ENCODE peak calls at places on chromosomes 6 and 20, in eight cellular contexts. D is HCT116, S is heart left ventricle, T is gastrocnemius medialis, E is A549, L is upper lobe of left lung, Q is body of pancreas, O is HepG2. C is an unnamed sample. For H3K4me1, the result is how much of the 10 kb centered on the place peaks cover.

GRCh38 chr6:128275030-128275429 is 245.4 kb downstream of the PTPRK start:
- ATAC-seq in D (no peak), S (no peak), T (no peak), E (no peak), L (no peak), Q (no peak), O (no peak), C (no peak)

GRCh38 chr6:87152528-87152950 is 2.8 kb upstream of the ZNF292 start:
- ATAC-seq in D (no peak), S (no peak), T (no peak), E (no peak), L (no peak), Q (no peak), O (no peak), C (peak)

GRCh38 chr6:39065561-39065960 is 17.0 kb downstream of the GLP1R start:
- ATAC-seq in D (no peak), S (peak), T (no peak), E (no peak), L (no peak), Q (no peak), O (no peak), C (no peak)

GRCh38 chr6:165929607-165930006 is 238.0 kb downstream of the TBXT start:
- ATAC-seq in D (no peak), S (no peak), T (no peak), E (no peak), L (no peak), Q (no peak), O (no peak), C (no peak)

GRCh38 chr6:139939189-139939979 is 564.9 kb upstream of the CITED2 start:
- ATAC-seq in D (no peak), S (no peak), T (no peak), E (no peak), L (no peak), Q (no peak), O (no peak), C (no peak)

GRCh38 chr6:72950114-72950860 is 275.0 kb downstream of the KHDC1L start:
- ATAC-seq in D (no peak), S (no peak), T (peak), E (peak), L (peak), Q (no peak), O (no peak), C (peak)

GRCh38 chr6:28105286-28105685 is 19.1 kb upstream of the ZSCAN16 start:
- ATAC-seq in D (peak), S (no peak), T (no peak), E (peak), L (peak), Q (peak), O (peak), C (no peak)

GRCh38 chr6:148513145-148514071 is 170.8 kb downstream of the SASH1 start:
- ATAC-seq in D (no peak), S (peak), T (peak), E (no peak), L (peak), Q (peak), O (no peak), C (peak)

GRCh38 chr20:32680544-32681174 is 6.9 kb upstream of the C20orf203 start:
- ATAC-seq in D (no peak), S (no peak), T (no peak), E (peak), L (no peak), Q (no peak), O (peak), C (no peak)

GRCh38 chr20:11008444-11008843 is 334.6 kb upstream of the JAG1 start:
- ATAC-seq in D (no peak), S (no peak), T (no peak), E (no peak), L (no peak), Q (no peak), O (no peak), C (no peak)

GRCh38 chr6:139349464-139350020 is 24.9 kb downstream of the CITED2 start:
- ATAC-seq in D (no peak), S (no peak), T (no peak), E (no peak), L (no peak), Q (peak), O (no peak), C (no peak)

GRCh38 chr6:105675715-105676397 is 273.0 kb upstream of the PREP start:
- ATAC-seq in D (peak), S (peak), T (no peak), E (peak), L (peak), Q (no peak), O (no peak), C (no peak)

GRCh38 chr6:156131221-156131903 is 645.8 kb upstream of the ARID1B start:
- ATAC-seq in D (no peak), S (peak), T (no peak), E (no peak), L (peak), Q (no peak), O (no peak), C (peak)

GRCh38 chr6:144140859-144141258 is 9.5 kb upstream of the STX11 start:
- ATAC-seq in D (no peak), S (no peak), T (no peak), E (no peak), L (no peak), Q (no peak), O (no peak), C (no peak)

GRCh38 chr6:75563032-75563431 is 38.6 kb upstream of the SENP6 start:
- ATAC-seq in D (peak), S (no peak), T (no peak), E (peak), L (no peak), Q (no peak), O (peak), C (no peak)

GRCh38 chr6:20237677-20238460 is 25.6 kb upstream of the MBOAT1 start:
- ATAC-seq in D (peak), S (no peak), T (no peak), E (no peak), L (no peak), Q (no peak), O (no peak), C (no peak)

GRCh38 chr6:131657630-131658111 is 20.6 kb downstream of the ENPP3 start:
- ATAC-seq in D (no peak), S (no peak), T (no peak), E (no peak), L (no peak), Q (no peak), O (no peak), C (no peak)

GRCh38 chr6:46521464-46521971 is 30.3 kb upstream of the RCAN2 start:
- ATAC-seq in D (no peak), S (peak), T (no peak), E (no peak), L (peak), Q (no peak), O (no peak), C (peak)

GRCh38 chr6:44679906-44680698 is 292.6 kb downstream of the CDC5L start:
- ATAC-seq in D (no peak), S (no peak), T (no peak), E (no peak), L (no peak), Q (no peak), O (no peak), C (no peak)

GRCh38 chr20:18133962-18134361 is 3.7 kb upstream of the KAT14 start:
- ATAC-seq in D (no peak), S (no peak), T (no peak), E (no peak), L (no peak), Q (no peak), O (no peak), C (no peak)

GRCh38 chr6:87661016-87661415 is 41.0 kb downstream of the AKIRIN2 start:
- ATAC-seq in D (no peak), S (no peak), T (peak), E (no peak), L (no peak), Q (no peak), O (no peak), C (no peak)

GRCh38 chr20:4329232-4329631 is 313.9 kb upstream of the RNF24 start:
- ATAC-seq in D (peak), S (no peak), T (no peak), E (peak), L (no peak), Q (no peak), O (no peak), C (no peak)

GRCh38 chr6:152233547-152234320 is 403.4 kb downstream of the SYNE1 start:
- ATAC-seq in D (no peak), S (no peak), T (no peak), E (no peak), L (no peak), Q (no peak), O (no peak), C (no peak)

GRCh38 chr6:160258346-160259142 is at the start of gene SLC22A2:
- ATAC-seq in D (no peak), S (no peak), T (no peak), E (no peak), L (no peak), Q (no peak), O (no peak), C (no peak)

DNA sequence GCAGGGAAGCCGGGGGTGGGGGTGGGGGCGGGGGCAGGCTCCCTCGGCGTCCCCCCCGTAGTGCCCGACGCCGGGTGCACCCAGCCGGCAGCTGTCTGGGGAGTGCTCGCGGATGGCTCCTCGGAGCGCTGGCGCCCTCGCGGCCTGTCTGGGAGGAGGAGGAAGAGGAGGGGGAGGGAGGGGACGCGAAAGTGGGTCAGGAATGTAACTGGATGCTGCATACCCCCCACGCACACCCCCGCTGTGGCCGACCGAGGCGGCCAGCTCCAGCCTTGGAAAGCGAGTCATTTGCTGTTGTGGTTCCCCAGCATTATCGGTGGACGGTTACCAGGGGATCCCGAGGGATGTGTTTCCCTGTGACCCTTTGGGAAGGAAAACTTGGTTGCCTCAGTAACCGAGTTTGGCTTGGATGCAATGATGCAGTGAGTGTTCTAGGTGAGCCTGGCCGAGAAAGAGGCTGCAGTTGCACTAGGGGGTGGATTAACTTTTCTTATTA is 55.3 kb upstream of the RREB1 start:
- ATAC-seq in D (no peak), S (peak), T (peak), E (peak), L (peak), Q (peak), O (no peak), C (peak)
- TF ChIP-seq POLR2A in D (no peak), S (no peak), T (no peak), E (no peak), L (no peak), Q (no peak), O (no peak), C (no peak)

GRCh38 chr20:43744121-43744520 is 17.3 kb upstream of the GTSF1L start:
- ATAC-seq in D (peak), S (no peak), T (no peak), E (peak), L (no peak), Q (no peak), O (peak), C (no peak)
- H3K4me1 ChIP-seq in D (under half), S (under half), T (under half), E (under half), L (under half), Q (under half), O (under half), C (under half)

DNA sequence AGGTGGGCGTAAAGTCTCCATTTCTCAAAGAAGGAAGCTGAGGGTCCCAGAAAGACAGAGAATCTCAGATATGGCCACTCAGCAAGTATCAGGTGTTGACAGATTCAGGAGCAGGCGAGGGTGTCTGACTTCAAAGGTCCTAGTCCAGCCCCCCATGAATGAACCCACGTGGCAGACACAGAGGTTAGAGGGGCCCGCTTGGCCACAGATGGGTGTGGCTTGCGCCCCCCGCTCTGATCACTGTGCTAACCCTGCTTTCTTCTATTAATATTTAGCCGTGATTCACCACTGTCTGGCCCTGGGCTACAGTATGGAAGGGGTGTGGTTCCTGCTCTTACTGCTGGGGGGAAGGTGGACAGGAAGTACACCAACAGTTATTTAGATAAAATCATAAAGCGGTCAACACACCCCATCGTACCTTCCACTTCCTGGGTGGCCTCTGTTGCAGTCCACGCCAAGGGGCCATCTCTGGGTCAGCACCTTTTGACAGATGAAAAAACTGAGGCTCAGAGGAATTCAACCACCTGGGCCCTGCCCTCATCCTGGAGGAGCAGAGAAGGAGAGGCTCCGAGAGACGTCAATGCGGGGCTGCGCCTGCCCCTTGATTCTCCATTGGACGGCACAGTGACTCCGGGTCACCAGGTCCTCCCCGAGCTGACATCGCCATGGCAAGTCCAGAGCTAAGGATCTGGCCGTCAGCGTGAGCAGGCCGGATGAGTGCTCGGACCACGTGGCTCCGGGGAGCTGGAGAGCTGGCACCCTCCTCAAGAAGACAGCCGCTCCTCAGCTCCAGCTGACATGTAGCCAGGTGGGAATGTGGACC is 206.3 kb downstream of the PREX1 start:
- ATAC-seq in D (peak), S (peak), T (no peak), E (peak), L (peak), Q (no peak), O (peak), C (no peak)
- TF ChIP-seq POLR2A in D (no peak), S (no peak), T (no peak), E (no peak), L (no peak), Q (no peak), O (no peak), C (no peak)

DNA sequence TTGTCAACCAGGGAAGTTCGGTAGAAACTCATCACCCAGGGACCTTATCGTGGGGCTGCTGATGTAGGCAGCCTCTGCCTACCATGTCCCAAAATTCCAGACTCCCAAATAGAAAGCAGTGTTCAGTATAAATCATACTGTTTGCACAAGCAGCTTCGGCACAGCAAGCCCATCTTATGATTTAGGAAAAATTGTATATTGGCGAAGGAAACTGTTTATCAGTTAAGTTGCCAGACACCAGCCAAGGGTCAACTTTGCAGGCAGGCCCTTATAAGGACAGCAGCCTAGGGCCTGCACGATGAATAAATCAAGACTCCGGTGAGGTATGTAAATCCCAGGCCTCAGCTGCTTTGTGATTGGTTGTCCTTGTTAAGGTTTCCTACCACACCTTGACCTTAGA is 36.8 kb downstream of the GFOD1 start:
- ATAC-seq in D (no peak), S (no peak), T (no peak), E (no peak), L (no peak), Q (no peak), O (no peak), C (no peak)
- H3K4me1 ChIP-seq in D (under half), S (half or more), T (half or more), E (under half), L (half or more), Q (under half), O (under half), C (under half)

GRCh38 chr6:135054575-135055498 is at the start of gene HBS1L:
- ATAC-seq in D (peak), S (peak), T (peak), E (peak), L (peak), Q (peak), O (peak), C (peak)
- TF ChIP-seq POLR2A in D (peak), S (peak), T (peak), E (peak), L (no peak), Q (peak), O (peak), C (peak)

GRCh38 chr6:37008484-37009186 is 3.2 kb downstream of the FGD2 start:
- ATAC-seq in D (no peak), S (peak), T (no peak), E (no peak), L (peak), Q (no peak), O (no peak), C (peak)

GRCh38 chr6:37013516-37014491 is 8.3 kb downstream of the FGD2 start:
- ATAC-seq in D (no peak), S (no peak), T (no peak), E (no peak), L (no peak), Q (no peak), O (no peak), C (no peak)

GRCh38 chr6:37007340-37008043 is 2.0 kb downstream of the FGD2 start:
- ATAC-seq in D (no peak), S (peak), T (no peak), E (no peak), L (peak), Q (no peak), O (no peak), C (no peak)

GRCh38 chr6:37011656-37012378 is 6.4 kb downstream of the FGD2 start:
- ATAC-seq in D (no peak), S (no peak), T (no peak), E (no peak), L (no peak), Q (peak), O (no peak), C (no peak)

GRCh38 chr6:37010402-37010892 is 5.0 kb downstream of the FGD2 start:
- ATAC-seq in D (no peak), S (no peak), T (peak), E (no peak), L (no peak), Q (no peak), O (no peak), C (no peak)
- H3K4me1 ChIP-seq in D (under half), S (under half), T (under half), E (under half), L (under half), Q (under half), O (under half), C (under half)